ENCODE peak calls at places on chromosomes 6 and 20, in five cellular contexts. One of them, this sample, is unnamed.

GRCh38 chr20:59082077-59082740 is 39.6 kb upstream of the PRELID3B start:
- DNase-seq in ovary: no peak
- DNase-seq in adrenal gland: no peak
- DNase-seq in A549: peak; percentile 8
- DNase-seq in cardiac muscle cell: no peak
- DNase-seq in this sample: no peak

GRCh38 chr6:42345696-42346416 is 105.9 kb downstream of the TRERF1 start:
- DNase-seq in A549: no peak
- DNase-seq in adrenal gland: no peak
- DNase-seq in cardiac muscle cell: no peak
- DNase-seq in ovary: no peak
- DNase-seq in this sample: no peak

GRCh38 chr6:79984261-79984660 is 20.2 kb upstream of the TTK start:
- DNase-seq in cardiac muscle cell: no peak
- DNase-seq in adrenal gland: no peak
- DNase-seq in ovary: no peak
- DNase-seq in A549: peak; percentile 8
- DNase-seq in this sample: no peak

GRCh38 chr6:71510057-71510713 is 221.6 kb downstream of the OGFRL1 start:
- DNase-seq in cardiac muscle cell: no peak
- DNase-seq in adrenal gland: peak; percentile 33
- DNase-seq in A549: peak; percentile 57
- DNase-seq in ovary: peak; percentile 47
- DNase-seq in this sample: peak; percentile 79

GRCh38 chr6:151313060-151313459 is 73.3 kb downstream of the AKAP12 start:
- DNase-seq in adrenal gland: no peak
- DNase-seq in ovary: no peak
- DNase-seq in cardiac muscle cell: no peak
- DNase-seq in A549: no peak
- DNase-seq in this sample: no peak

GRCh38 chr6:8143945-8144344 is 41.6 kb upstream of the EEF1E1 start:
- DNase-seq in cardiac muscle cell: no peak
- DNase-seq in A549: no peak
- DNase-seq in adrenal gland: no peak
- DNase-seq in ovary: no peak
- DNase-seq in this sample: no peak

GRCh38 chr20:17557675-17558006 is 12.2 kb upstream of the DSTN start:
- DNase-seq in A549: peak; percentile 60
- DNase-seq in ovary: no peak
- DNase-seq in cardiac muscle cell: no peak
- DNase-seq in adrenal gland: no peak
- DNase-seq in this sample: no peak

GRCh38 chr20:39876974-39877615 is 811.9 kb downstream of the MAFB start:
- DNase-seq in A549: no peak
- DNase-seq in cardiac muscle cell: no peak
- DNase-seq in adrenal gland: no peak
- DNase-seq in ovary: peak; percentile 30
- DNase-seq in this sample: no peak

GRCh38 chr6:7529141-7529540 is 12.3 kb upstream of the DSP start:
- DNase-seq in adrenal gland: no peak
- DNase-seq in cardiac muscle cell: no peak
- DNase-seq in A549: no peak
- DNase-seq in ovary: no peak
- DNase-seq in this sample: no peak

GRCh38 chr6:14996892-14997291 is 249.0 kb upstream of the JARID2 start:
- DNase-seq in ovary: no peak
- DNase-seq in adrenal gland: no peak
- DNase-seq in A549: peak; percentile 4
- DNase-seq in cardiac muscle cell: no peak
- DNase-seq in this sample: no peak

GRCh38 chr20:1330075-1330830 is 1.3 kb upstream of the SDCBP2 start:
- DNase-seq in ovary: no peak
- DNase-seq in cardiac muscle cell: no peak
- DNase-seq in A549: peak; percentile 19
- DNase-seq in adrenal gland: peak; percentile 95
- DNase-seq in this sample: no peak

GRCh38 chr20:51494241-51495110 is 48.0 kb downstream of the NFATC2 start:
- DNase-seq in adrenal gland: no peak
- DNase-seq in cardiac muscle cell: no peak
- DNase-seq in A549: no peak
- DNase-seq in ovary: no peak
- DNase-seq in this sample: no peak

GRCh38 chr6:119312875-119313338 is 36.7 kb downstream of the MAN1A1 start:
- DNase-seq in A549: no peak
- DNase-seq in cardiac muscle cell: peak; percentile 55
- DNase-seq in ovary: no peak
- DNase-seq in adrenal gland: peak; percentile 10
- DNase-seq in this sample: no peak
- H3K4me1 ChIP-seq in A549: peaks cover 6% of the 10 kb centered on the region
- H3K4me1 ChIP-seq in cardiac muscle cell: peaks cover 49% of the 10 kb centered on the region
- H3K4me1 ChIP-seq in ovary: no peaks in the 10 kb centered on the region
- H3K4me1 ChIP-seq in adrenal gland: peaks cover 3% of the 10 kb centered on the region
- H3K4me1 ChIP-seq in this sample: no peaks in the 10 kb centered on the region

GRCh38 chr20:41142241-41142640 is 4.9 kb downstream of the PLCG1 start:
- DNase-seq in cardiac muscle cell: no peak
- DNase-seq in ovary: no peak
- DNase-seq in adrenal gland: no peak
- DNase-seq in A549: no peak
- DNase-seq in this sample: no peak
- H3K4me1 ChIP-seq in cardiac muscle cell: peaks cover 39% of the 10 kb centered on the region
- H3K4me1 ChIP-seq in ovary: peaks cover 47% of the 10 kb centered on the region
- H3K4me1 ChIP-seq in adrenal gland: peaks cover 2% of the 10 kb centered on the region
- H3K4me1 ChIP-seq in A549: peaks cover 7% of the 10 kb centered on the region
- H3K4me1 ChIP-seq in this sample: peaks cover 11% of the 10 kb centered on the region

GRCh38 chr6:44065443-44066115 is 61.7 kb downstream of the MRPL14 start:
- DNase-seq in ovary: no peak
- DNase-seq in A549: no peak
- DNase-seq in cardiac muscle cell: no peak
- DNase-seq in adrenal gland: no peak
- DNase-seq in this sample: no peak
- H3K4me1 ChIP-seq in ovary: peaks cover 4% of the 10 kb centered on the region
- H3K4me1 ChIP-seq in A549: peaks cover 65% of the 10 kb centered on the region
- H3K4me1 ChIP-seq in cardiac muscle cell: peaks cover 9% of the 10 kb centered on the region
- H3K4me1 ChIP-seq in adrenal gland: peaks cover 6% of the 10 kb centered on the region
- H3K4me1 ChIP-seq in this sample: peaks cover 15% of the 10 kb centered on the region

DNA sequence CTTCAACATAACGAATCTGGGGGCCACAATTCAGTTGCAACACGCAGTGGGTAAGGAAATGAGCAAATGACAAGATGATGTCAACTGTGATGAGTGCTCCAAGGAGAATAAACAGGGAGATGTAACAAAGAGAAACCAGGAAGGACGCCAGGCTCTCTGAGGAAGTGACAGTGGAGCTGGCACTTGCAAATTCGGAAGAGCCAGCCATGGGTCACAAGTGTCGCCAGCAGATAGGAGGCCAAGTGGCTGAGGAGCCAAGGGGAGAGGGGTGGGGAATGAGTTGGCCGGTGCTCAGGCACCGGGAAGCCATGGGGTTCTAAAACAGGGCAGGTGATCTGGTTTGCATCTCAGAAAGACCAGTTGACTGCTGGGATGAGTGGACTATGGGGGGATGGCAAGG is 136.4 kb downstream of the EYA2 start:
- DNase-seq in A549: no peak
- DNase-seq in adrenal gland: peak; percentile 2
- DNase-seq in ovary: no peak
- DNase-seq in cardiac muscle cell: no peak
- DNase-seq in this sample: no peak
- H3K4me1 ChIP-seq in A549: no peaks in the 10 kb centered on the region
- H3K4me1 ChIP-seq in adrenal gland: no peaks in the 10 kb centered on the region
- H3K4me1 ChIP-seq in ovary: no peaks in the 10 kb centered on the region
- H3K4me1 ChIP-seq in cardiac muscle cell: no peaks in the 10 kb centered on the region
- H3K4me1 ChIP-seq in this sample: no peaks in the 10 kb centered on the region

GRCh38 chr20:48459729-48460395 is 367.9 kb downstream of the PREX1 start:
- DNase-seq in A549: no peak
- DNase-seq in adrenal gland: no peak
- DNase-seq in cardiac muscle cell: no peak
- DNase-seq in ovary: no peak
- DNase-seq in this sample: no peak
- H3K4me1 ChIP-seq in A549: no peaks in the 10 kb centered on the region
- H3K4me1 ChIP-seq in adrenal gland: no peaks in the 10 kb centered on the region
- H3K4me1 ChIP-seq in cardiac muscle cell: peaks cover 6% of the 10 kb centered on the region
- H3K4me1 ChIP-seq in ovary: no peaks in the 10 kb centered on the region
- H3K4me1 ChIP-seq in this sample: no peaks in the 10 kb centered on the region

GRCh38 chr6:150256618-150257272 is 112.1 kb upstream of the IYD start:
- DNase-seq in cardiac muscle cell: no peak
- DNase-seq in A549: no peak
- DNase-seq in ovary: no peak
- DNase-seq in adrenal gland: no peak
- DNase-seq in this sample: no peak
- H3K4me1 ChIP-seq in cardiac muscle cell: peaks cover 6% of the 10 kb centered on the region
- H3K4me1 ChIP-seq in A549: no peaks in the 10 kb centered on the region
- H3K4me1 ChIP-seq in ovary: no peaks in the 10 kb centered on the region
- H3K4me1 ChIP-seq in adrenal gland: no peaks in the 10 kb centered on the region
- H3K4me1 ChIP-seq in this sample: no peaks in the 10 kb centered on the region

DNA sequence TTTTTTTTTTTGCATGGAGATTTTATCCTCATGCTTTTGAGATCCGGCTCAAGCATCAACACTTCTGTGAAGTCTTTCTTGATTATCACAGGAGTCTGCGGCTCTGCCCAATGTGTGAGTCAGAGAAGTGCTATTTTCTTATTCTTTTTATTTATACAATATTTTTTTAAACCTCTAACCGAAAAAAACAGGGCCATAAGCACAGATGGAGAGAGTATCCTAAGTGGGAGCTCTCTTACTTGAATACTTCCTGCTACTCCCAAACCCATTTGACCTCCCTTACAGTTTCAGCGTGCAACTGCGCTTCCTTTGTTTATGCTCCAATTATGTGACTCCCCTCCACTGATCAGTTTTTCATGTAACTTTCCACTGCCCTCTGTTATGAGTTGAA is 8.7 kb upstream of the ATXN1 start:
- DNase-seq in adrenal gland: no peak
- DNase-seq in cardiac muscle cell: no peak
- DNase-seq in A549: peak; percentile 28
- DNase-seq in ovary: no peak
- DNase-seq in this sample: no peak
- H3K4me1 ChIP-seq in adrenal gland: peaks cover 4% of the 10 kb centered on the region
- H3K4me1 ChIP-seq in cardiac muscle cell: peaks cover 19% of the 10 kb centered on the region
- H3K4me1 ChIP-seq in A549: peaks cover 52% of the 10 kb centered on the region
- H3K4me1 ChIP-seq in ovary: peaks cover 2% of the 10 kb centered on the region
- H3K4me1 ChIP-seq in this sample: peaks cover 6% of the 10 kb centered on the region

GRCh38 chr20:34023937-34024732 is 30.4 kb downstream of the RALY start:
- DNase-seq in adrenal gland: no peak
- DNase-seq in cardiac muscle cell: no peak
- DNase-seq in ovary: no peak
- DNase-seq in A549: no peak
- DNase-seq in this sample: no peak
- H3K4me1 ChIP-seq in adrenal gland: peaks cover 18% of the 10 kb centered on the region
- H3K4me1 ChIP-seq in cardiac muscle cell: peaks cover 18% of the 10 kb centered on the region
- H3K4me1 ChIP-seq in ovary: peaks cover 23% of the 10 kb centered on the region
- H3K4me1 ChIP-seq in A549: peaks cover 9% of the 10 kb centered on the region
- H3K4me1 ChIP-seq in this sample: peaks cover 17% of the 10 kb centered on the region

GRCh38 chr6:159043986-159044385 is 805 bp downstream of the TAGAP start:
- DNase-seq in A549: no peak
- DNase-seq in cardiac muscle cell: no peak
- DNase-seq in ovary: no peak
- DNase-seq in adrenal gland: no peak
- DNase-seq in this sample: no peak
- H3K4me1 ChIP-seq in A549: no peaks in the 10 kb centered on the region
- H3K4me1 ChIP-seq in cardiac muscle cell: no peaks in the 10 kb centered on the region
- H3K4me1 ChIP-seq in ovary: peaks cover 3% of the 10 kb centered on the region
- H3K4me1 ChIP-seq in adrenal gland: no peaks in the 10 kb centered on the region
- H3K4me1 ChIP-seq in this sample: no peaks in the 10 kb centered on the region